ENCODE peak calls at places on chromosomes 7 and 10, in six cellular contexts. H is GM23338, S is NCI-H2029, T is suprapubic skin, K is memory B cell, R is IMR-90. M is an unnamed sample.

GRCh38 chr7:134562136-134562535 is 13.2 kb downstream of the AKR1B15 start:
- DNase-seq in H (no peak), S (no peak), T (no peak), K (no peak), R (peak; percentile 47), M (no peak)

GRCh38 chr7:70744414-70744942 is 387.5 kb upstream of the GALNT17 start:
- DNase-seq in H (no peak), S (no peak), T (no peak), K (no peak), R (no peak), M (no peak)

GRCh38 chr10:13527864-13528137 is 1.0 kb downstream of the BEND7 start:
- DNase-seq in H (no peak), S (no peak), T (no peak), K (no peak), R (no peak), M (no peak)

GRCh38 chr10:93926613-93927012 is 32.8 kb downstream of the SLC35G1 start:
- DNase-seq in H (no peak), S (no peak), T (no peak), K (no peak), R (peak; percentile 7), M (no peak)

GRCh38 chr10:122655524-122656307 is 43.9 kb downstream of the C10orf120 start:
- DNase-seq in H (no peak), S (no peak), T (no peak), K (no peak), R (no peak), M (no peak)

GRCh38 chr7:66957595-66958290 is 36.7 kb downstream of the TMEM248 start:
- DNase-seq in H (no peak), S (no peak), T (no peak), K (no peak), R (no peak), M (no peak)

GRCh38 chr7:144720139-144720538 is 115.7 kb downstream of the TPK1 start:
- DNase-seq in H (peak; percentile 70), S (no peak), T (no peak), K (no peak), R (no peak), M (no peak)

GRCh38 chr10:28533571-28534304 is 820 bp downstream of the WAC start:
- DNase-seq in H (peak; percentile 72), S (no peak), T (peak; percentile 91), K (peak; percentile 49), R (peak; percentile 26), M (peak; percentile 11)

GRCh38 chr7:106518986-106519385 is 142.0 kb downstream of the CCDC71L start:
- DNase-seq in H (no peak), S (no peak), T (no peak), K (no peak), R (no peak), M (no peak)

GRCh38 chr7:16916111-16916639 is 34.4 kb upstream of the AGR3 start:
- DNase-seq in H (no peak), S (no peak), T (no peak), K (no peak), R (peak; percentile 89), M (no peak)

GRCh38 chr7:50149364-50149763 is 56.3 kb upstream of the ZPBP start:
- DNase-seq in H (no peak), S (no peak), T (no peak), K (peak; percentile 21), R (no peak), M (no peak)

GRCh38 chr7:119033641-119034040 is 809.1 kb downstream of the ANKRD7 start:
- DNase-seq in H (no peak), S (no peak), T (no peak), K (no peak), R (no peak), M (no peak)

GRCh38 chr10:35089641-35090161 is 440 bp downstream of the CUL2 start:
- DNase-seq in H (peak; percentile 31), S (no peak), T (no peak), K (peak; percentile 5), R (peak; percentile 43), M (peak; percentile 5)

GRCh38 chr10:109956454-109957091 is 33.3 kb upstream of the XPNPEP1 start:
- DNase-seq in H (peak; percentile 88), S (no peak), T (no peak), K (peak; percentile 18), R (peak; percentile 52), M (peak; percentile 42)

GRCh38 chr7:47573758-47574472 is 8.0 kb downstream of the TNS3 start:
- DNase-seq in H (no peak), S (no peak), T (no peak), K (no peak), R (peak; percentile 87), M (no peak)

GRCh38 chr10:11713186-11713743 is 28.9 kb upstream of the ECHDC3 start:
- DNase-seq in H (no peak), S (no peak), T (no peak), K (no peak), R (peak; percentile 32), M (no peak)

GRCh38 chr10:103757531-103758293 is 97.7 kb downstream of the SH3PXD2A start:
- DNase-seq in H (peak; percentile 78), S (no peak), T (no peak), K (no peak), R (peak; percentile 88), M (no peak)

GRCh38 chr10:125039354-125039769 is 97.4 kb downstream of the ZRANB1 start:
- DNase-seq in H (no peak), S (no peak), T (no peak), K (no peak), R (no peak), M (no peak)

GRCh38 chr7:46532571-46532970 is 611.5 kb upstream of the IGFBP3 start:
- DNase-seq in H (no peak), S (no peak), T (no peak), K (no peak), R (peak; percentile 32), M (no peak)

GRCh38 chr10:67256984-67257383 is 331.1 kb downstream of the LRRTM3 start:
- DNase-seq in H (no peak), S (no peak), T (no peak), K (no peak), R (no peak), M (no peak)

GRCh38 chr10:132946311-132946710 is 3.9 kb upstream of the CFAP46 start:
- DNase-seq in H (no peak), S (no peak), T (no peak), K (no peak), R (no peak), M (no peak)

GRCh38 chr7:155764432-155764798 is 47.8 kb downstream of the SHH start:
- DNase-seq in H (no peak), S (no peak), T (no peak), K (no peak), R (no peak), M (no peak)

GRCh38 chr10:77004917-77005564 is 632.6 kb downstream of the KCNMA1 start:
- DNase-seq in H (peak; percentile 89), S (no peak), T (no peak), K (no peak), R (peak; percentile 58), M (no peak)

GRCh38 chr7:38339953-38340819 is 66.8 kb upstream of the TARP start:
- DNase-seq in H (no peak), S (no peak), T (no peak), K (no peak), R (no peak), M (no peak)

GRCh38 chr7:123355576-123356195 is 155.9 kb upstream of the SLC13A1 start:
- DNase-seq in H (peak; percentile 30), S (no peak), T (no peak), K (no peak), R (no peak), M (no peak)

GRCh38 chr7:76149847-76150691 is 51.6 kb upstream of the SRRM3 start:
- DNase-seq in H (peak; percentile 14), S (no peak), T (no peak), K (no peak), R (no peak), M (no peak)

GRCh38 chr10:103795634-103796265 is 59.6 kb downstream of the SH3PXD2A start:
- DNase-seq in H (no peak), S (no peak), T (no peak), K (no peak), R (no peak), M (no peak)

GRCh38 chr7:44306608-44307007 is 18.8 kb downstream of the CAMK2B start:
- DNase-seq in H (no peak), S (no peak), T (no peak), K (no peak), R (no peak), M (no peak)